ENCODE peak calls at places on chromosome 12, in ten cellular contexts. V is activated T-cell treated with anti-CD3 and anti-CD28 coated beads for 1 hour; P is anterior cingulate cortex; M is naive thymus-derived CD8-positive, alpha-beta T cell; O is KBM-7; D is hypothalamus; L is B cell; E is caudate nucleus; N is midbrain; A is SK-N-SH. W is an unnamed sample.
A peak's percentile ranks its signal among the peaks of the same experiment; 100 is the strongest.

GRCh38 chr12:89733579-89734201 is 25.1 kb upstream of the ATP2B1 start:
- DNase-seq in M (no peak), N (no peak), E (no peak), O (peak; percentile 93), P (no peak), D (no peak), L (no peak), A (no peak), V (no peak), W (no peak)

GRCh38 chr12:14399871-14400270 is 34.4 kb downstream of the ATF7IP start:
- DNase-seq in V (no peak), N (no peak), E (no peak), D (no peak), M (no peak), L (no peak), P (no peak), A (no peak), O (no peak), W (peak; percentile 46)

GRCh38 chr12:105409881-105410471 is 79.5 kb downstream of the C12orf75 start:
- DNase-seq in M (no peak), N (no peak), V (no peak), O (peak; percentile 16), D (no peak), E (no peak), L (no peak), A (peak; percentile 37), P (no peak), W (no peak)

GRCh38 chr12:124397807-124398577 is 103.1 kb downstream of the RFLNA start:
- DNase-seq in V (no peak), E (no peak), D (no peak), O (peak; percentile 10), N (no peak), M (no peak), A (no peak), P (no peak), L (no peak), W (no peak)

GRCh38 chr12:103431387-103431786 is 64.4 kb downstream of the C12orf42 start:
- DNase-seq in M (no peak), P (no peak), N (no peak), O (no peak), D (no peak), V (no peak), L (no peak), E (no peak), A (no peak), W (no peak)

GRCh38 chr12:124754491-124754890 is 109.2 kb downstream of the SCARB1 start:
- DNase-seq in E (no peak), N (no peak), M (no peak), P (no peak), D (no peak), V (no peak), A (no peak), O (no peak), L (no peak), W (no peak)

GRCh38 chr12:53217930-53218307 is 10.9 kb upstream of the ITGB7 start:
- DNase-seq in V (no peak), M (peak; percentile 41), N (no peak), A (no peak), O (no peak), E (no peak), D (no peak), L (no peak), P (no peak), W (no peak)

GRCh38 chr12:23756416-23756815 is 193.1 kb downstream of the SOX5 start:
- DNase-seq in P (no peak), V (no peak), A (no peak), M (no peak), N (no peak), O (no peak), E (no peak), L (no peak), D (no peak), W (peak; percentile 21)

GRCh38 chr12:71744522-71745300 is 10.0 kb upstream of the RAB21 start:
- DNase-seq in O (no peak), D (no peak), V (no peak), E (no peak), A (no peak), L (no peak), M (no peak), P (no peak), N (no peak), W (no peak)

GRCh38 chr12:15858348-15858747 is 23.8 kb upstream of the STRAP start:
- DNase-seq in A (no peak), O (peak; percentile 59), P (no peak), N (no peak), L (no peak), M (no peak), D (no peak), E (no peak), V (no peak), W (peak; percentile 47)

GRCh38 chr12:116406529-116406928 is 129.0 kb upstream of the MED13L start:
- DNase-seq in P (no peak), N (peak; percentile 13), V (no peak), M (no peak), E (no peak), A (no peak), D (no peak), O (peak; percentile 82), L (no peak), W (peak; percentile 98)